ENCODE peak calls at places on chromosome 14, in five cellular contexts. V, Q, A, P and Y are unnamed samples.

GRCh38 chr14:67575684-67576083 is 24.4 kb downstream of the PIGH start:
- DNase-seq in A (no peak), V (no peak), P (no peak), Q (no peak), Y (no peak)

GRCh38 chr14:54625158-54625557 is 58.2 kb downstream of the SAMD4A start:
- DNase-seq in A (no peak), Q (no peak), V (no peak), P (no peak), Y (no peak)

GRCh38 chr14:81172353-81172752 is 48.4 kb downstream of the GTF2A1 start:
- DNase-seq in Q (no peak), V (no peak), A (no peak), P (no peak), Y (no peak)

GRCh38 chr14:37655418-37655817 is 60.0 kb downstream of the TTC6 start:
- DNase-seq in A (no peak), Q (no peak), V (no peak), P (no peak), Y (no peak)

GRCh38 chr14:73457935-73458218 is 469 bp downstream of the NUMB start:
- DNase-seq in V (no peak), P (no peak), A (no peak), Q (no peak), Y (no peak)

GRCh38 chr14:56002876-56003625 is 115.2 kb upstream of the PELI2 start:
- DNase-seq in V (no peak), P (no peak), A (peak), Q (peak), Y (no peak)

GRCh38 chr14:76599141-76599540 is 162.1 kb upstream of the VASH1 start:
- DNase-seq in Q (no peak), V (no peak), P (no peak), A (no peak), Y (no peak)

GRCh38 chr14:50816419-50817047 is 14.4 kb downstream of the NIN start:
- DNase-seq in A (no peak), V (no peak), P (no peak), Q (no peak), Y (no peak)

GRCh38 chr14:105089746-105090492 is 24.7 kb upstream of the GPR132 start:
- DNase-seq in P (no peak), A (no peak), Q (no peak), V (no peak), Y (no peak)

GRCh38 chr14:54610051-54610977 is 43.4 kb downstream of the SAMD4A start:
- DNase-seq in A (no peak), P (no peak), V (no peak), Q (no peak), Y (no peak)

GRCh38 chr14:86708846-86709339 is 1178.9 kb downstream of the FLRT2 start:
- DNase-seq in P (no peak), Q (no peak), A (no peak), V (no peak), Y (no peak)

GRCh38 chr14:36068777-36069534 is 107.6 kb downstream of the PTCSC3 start:
- DNase-seq in P (no peak), V (no peak), A (no peak), Q (no peak), Y (no peak)

GRCh38 chr14:99274346-99275221 is 2.6 kb upstream of the BCL11B start:
- DNase-seq in A (peak), V (no peak), P (peak), Q (peak), Y (no peak)

GRCh38 chr14:53295985-53296582 is 143.0 kb upstream of the DDHD1 start:
- DNase-seq in P (no peak), Q (no peak), A (peak), V (no peak), Y (no peak)

GRCh38 chr14:74868739-74869138 is 7.2 kb downstream of the PROX2 start:
- DNase-seq in V (no peak), P (no peak), Q (no peak), A (no peak), Y (no peak)

GRCh38 chr14:37584211-37585100 is 10.6 kb downstream of the FOXA1 start:
- DNase-seq in Q (no peak), V (no peak), P (no peak), A (no peak), Y (peak)

GRCh38 chr14:81311128-81311527 is 89.0 kb downstream of the STON2 start:
- DNase-seq in P (no peak), V (no peak), Q (no peak), A (no peak), Y (no peak)

GRCh38 chr14:99288948-99289347 is 17.0 kb upstream of the BCL11B start:
- DNase-seq in A (no peak), P (no peak), Q (no peak), V (no peak), Y (no peak)

GRCh38 chr14:38210168-38210567 is 2.5 kb downstream of the SSTR1 start:
- DNase-seq in Q (no peak), A (no peak), P (peak), V (no peak), Y (no peak)

GRCh38 chr14:63996575-63997220 is 143.9 kb downstream of the SYNE2 start:
- DNase-seq in A (no peak), Q (no peak), P (no peak), V (no peak), Y (no peak)

GRCh38 chr14:68762944-68763831 is 29.7 kb downstream of the ZFP36L1 start:
- DNase-seq in P (peak), A (no peak), Q (no peak), V (no peak), Y (peak)

GRCh38 chr14:23487216-23487615 is 17.7 kb downstream of the NGDN start:
- DNase-seq in V (no peak), Q (no peak), P (no peak), A (no peak), Y (no peak)

GRCh38 chr14:53055003-53055402 is 98.1 kb downstream of the DDHD1 start:
- DNase-seq in A (no peak), Q (no peak), V (no peak), P (no peak), Y (no peak)

GRCh38 chr14:38755036-38755435 is 348.0 kb downstream of the SEC23A start:
- DNase-seq in A (no peak), Q (no peak), V (no peak), P (no peak), Y (no peak)